ENCODE peak calls at places on chromosomes 5 and 9, in five cellular contexts. H is HTR-8/SVneo, S is GM12892, M is T-helper 2 cell, G is MV-4-11. V is an unnamed sample.

GRCh38 chr5:145218019-145218418 is 617.1 kb downstream of the PRELID2 start:
- DNase-seq in H (no peak), S (no peak), M (no peak), G (no peak), V (no peak)

GRCh38 chr5:80238778-80239679 is 16.8 kb downstream of the SERINC5 start:
- DNase-seq in H (no peak), S (no peak), M (no peak), G (no peak), V (no peak)

GRCh38 chr5:139863361-139863760 is 67.8 kb downstream of the PSD2 start:
- DNase-seq in H (no peak), S (no peak), M (no peak), G (no peak), V (no peak)

GRCh38 chr9:131800366-131800765 is 60.5 kb upstream of the RAPGEF1 start:
- DNase-seq in H (no peak), S (no peak), M (no peak), G (no peak), V (no peak)

GRCh38 chr9:91043041-91043740 is 241.6 kb downstream of the SYK start:
- DNase-seq in H (no peak), S (no peak), M (no peak), G (no peak), V (no peak)

GRCh38 chr5:32852535-32852934 is 141.4 kb downstream of the NPR3 start:
- DNase-seq in H (peak), S (no peak), M (no peak), G (no peak), V (no peak)

GRCh38 chr9:111356567-111357244 is 26.7 kb upstream of the OR2K2 start:
- DNase-seq in H (peak), S (no peak), M (peak), G (peak), V (no peak)

GRCh38 chr9:70949239-70949638 is 172.2 kb downstream of the TRPM3 start:
- DNase-seq in H (no peak), S (no peak), M (no peak), G (peak), V (no peak)

GRCh38 chr5:6402939-6403338 is 24.6 kb upstream of the MED10 start:
- DNase-seq in H (no peak), S (no peak), M (peak), G (peak), V (no peak)

GRCh38 chr5:1763548-1763911 is 36.1 kb downstream of the MRPL36 start:
- DNase-seq in H (peak), S (peak), M (peak), G (peak), V (peak)

GRCh38 chr9:130932220-130933069 is 6.6 kb downstream of the FIBCD1 start:
- DNase-seq in H (peak), S (no peak), M (no peak), G (no peak), V (no peak)

GRCh38 chr5:140795259-140795641 is 598 bp downstream of the PCDHA2 start:
- DNase-seq in H (peak), S (no peak), M (no peak), G (no peak), V (no peak)

GRCh38 chr9:35748858-35749514 is at the start of the genes GBA2 and RGP1:
- DNase-seq in H (peak), S (peak), M (peak), G (peak), V (peak)

GRCh38 chr5:104913840-104914239 is 1351.3 kb upstream of the NUDT12 start:
- DNase-seq in H (no peak), S (no peak), M (no peak), G (no peak), V (no peak)

GRCh38 chr5:132971483-132972435 is 8.3 kb upstream of the AFF4 start:
- DNase-seq in H (no peak), S (no peak), M (no peak), G (no peak), V (no peak)

GRCh38 chr9:127876026-127876763 is 1.3 kb downstream of the AK1 start:
- DNase-seq in H (no peak), S (no peak), M (no peak), G (no peak), V (no peak)

GRCh38 chr9:124084087-124084486 is 72.5 kb downstream of the LHX2 start:
- DNase-seq in H (no peak), S (no peak), M (no peak), G (no peak), V (no peak)

GRCh38 chr9:89523948-89524347 is 26.0 kb upstream of the SEMA4D start:
- DNase-seq in H (no peak), S (peak), M (peak), G (peak), V (peak)

GRCh38 chr9:71685394-71685793 is 82.9 kb downstream of the CEMIP2 start:
- DNase-seq in H (no peak), S (no peak), M (peak), G (no peak), V (peak)

GRCh38 chr5:163163858-163164257 is 273.5 kb upstream of the CCNG1 start:
- DNase-seq in H (no peak), S (no peak), M (no peak), G (no peak), V (no peak)

GRCh38 chr5:138369706-138370105 is 17.2 kb downstream of the KDM3B start:
- DNase-seq in H (no peak), S (no peak), M (no peak), G (peak), V (no peak)

GRCh38 chr9:108674766-108675530 is 180.8 kb downstream of the ACTL7B start:
- DNase-seq in H (no peak), S (no peak), M (no peak), G (no peak), V (no peak)

GRCh38 chr5:115831163-115831768 is 10.1 kb downstream of the ATG12 start:
- DNase-seq in H (peak), S (no peak), M (peak), G (peak), V (no peak)

GRCh38 chr9:35679766-35680330 is 6.1 kb downstream of the CA9 start:
- DNase-seq in H (no peak), S (no peak), M (no peak), G (no peak), V (no peak)

GRCh38 chr5:17448877-17449276 is 49.2 kb upstream of the TAF11L2 start:
- DNase-seq in H (no peak), S (no peak), M (no peak), G (no peak), V (no peak)

GRCh38 chr5:1515311-1515920 is 8.3 kb downstream of the LPCAT1 start:
- DNase-seq in H (no peak), S (no peak), M (no peak), G (no peak), V (no peak)

GRCh38 chr9:108855529-108855886 is 278 bp downstream of the ACTL7B start:
- DNase-seq in H (no peak), S (no peak), M (no peak), G (no peak), V (no peak)

GRCh38 chr5:99355881-99356280 is 427.1 kb upstream of the CHD1 start:
- DNase-seq in H (no peak), S (no peak), M (no peak), G (no peak), V (no peak)